ENCODE peak calls at places on chromosomes 1 and 21, in four cellular contexts. K is HEK293T, W is K562, D is HepG2. U is an unnamed sample.
A peak's percentile ranks its signal among the peaks of the same experiment; 100 is the strongest.

GRCh38 chr1:68010094-68010493 is 40.3 kb downstream of the DIRAS3 start:
- DNase-seq in K (no peak), W (no peak), D (no peak), U (no peak)

GRCh38 chr1:8398086-8398485 is 80.2 kb downstream of the SLC45A1 start:
- DNase-seq in K (no peak), W (no peak), D (no peak), U (no peak)

GRCh38 chr1:225603538-225604354 is 49.2 kb downstream of the ENAH start:
- DNase-seq in W (no peak), D (peak; percentile 56), K (no peak), U (no peak)

GRCh38 chr1:52403566-52404115 is 582 bp downstream of the ORC1 start:
- DNase-seq in K (peak; percentile 61), W (peak; percentile 72), D (peak; percentile 45), U (peak; percentile 41)

GRCh38 chr1:162736633-162737067 is 53.9 kb upstream of the HSD17B7 start:
- DNase-seq in D (no peak), K (no peak), W (no peak), U (peak; percentile 62)

GRCh38 chr1:119742677-119743076 is 26.0 kb downstream of the HMGCS2 start:
- DNase-seq in K (no peak), W (no peak), D (no peak), U (no peak)

GRCh38 chr1:213274140-213274539 is 223.1 kb downstream of the RPS6KC1 start:
- DNase-seq in W (no peak), D (peak; percentile 25), K (no peak), U (no peak)

GRCh38 chr1:164771001-164771550 is 212.1 kb downstream of the PBX1 start:
- DNase-seq in D (no peak), W (no peak), K (no peak), U (no peak)

GRCh38 chr1:53878492-53879105 is 11.0 kb downstream of the YIPF1 start:
- DNase-seq in K (peak; percentile 43), W (peak; percentile 38), D (peak; percentile 57), U (no peak)

GRCh38 chr1:198934901-198935301 is 296.1 kb downstream of the PTPRC start:
- DNase-seq in W (no peak), K (no peak), D (no peak), U (peak; percentile 42)

GRCh38 chr1:86259390-86259789 is 102.8 kb upstream of the COL24A1 start:
- DNase-seq in W (no peak), D (no peak), K (no peak), U (no peak)

GRCh38 chr1:180230791-180231505 is 884 bp downstream of the LHX4 start:
- DNase-seq in D (no peak), W (no peak), K (peak; percentile 61), U (no peak)

GRCh38 chr21:34771512-34772028 is 102.8 kb downstream of the CLIC6 start:
- DNase-seq in K (no peak), D (peak; percentile 89), W (no peak), U (no peak)

GRCh38 chr1:15215116-15215515 is 31.9 kb upstream of the FHAD1 start:
- DNase-seq in W (no peak), D (no peak), K (no peak), U (no peak)

GRCh38 chr21:38032402-38032801 is 116.1 kb upstream of the KCNJ6 start:
- DNase-seq in D (no peak), K (no peak), W (no peak), U (no peak)

GRCh38 chr1:53128401-53128800 is 14.0 kb downstream of the SLC1A7 start:
- DNase-seq in K (no peak), W (no peak), D (no peak), U (no peak)

GRCh38 chr1:87348346-87349019 is 19.8 kb downstream of the LMO4 start:
- DNase-seq in K (no peak), W (no peak), D (no peak), U (no peak)

GRCh38 chr1:70855203-70855602 is 192.4 kb downstream of the PTGER3 start:
- DNase-seq in D (no peak), K (no peak), W (no peak), U (no peak)

GRCh38 chr21:39444406-39445145 is 1.0 kb downstream of the LCA5L start:
- DNase-seq in D (no peak), K (no peak), W (peak; percentile 38), U (no peak)

GRCh38 chr1:160834945-160835565 is 27.6 kb downstream of the CD244 start:
- DNase-seq in W (peak; percentile 42), K (peak; percentile 25), D (peak; percentile 22), U (no peak)

GRCh38 chr1:230589951-230590350 is 52.3 kb upstream of the COG2 start:
- DNase-seq in W (no peak), K (no peak), D (no peak), U (no peak)

GRCh38 chr1:220344745-220345144 is 72.5 kb upstream of the RAB3GAP2 start:
- DNase-seq in K (no peak), W (no peak), D (no peak), U (peak; percentile 16)

GRCh38 chr1:46682064-46682463 is 10.4 kb downstream of the TEX38 start:
- DNase-seq in D (no peak), W (no peak), K (no peak), U (no peak)

DNA sequence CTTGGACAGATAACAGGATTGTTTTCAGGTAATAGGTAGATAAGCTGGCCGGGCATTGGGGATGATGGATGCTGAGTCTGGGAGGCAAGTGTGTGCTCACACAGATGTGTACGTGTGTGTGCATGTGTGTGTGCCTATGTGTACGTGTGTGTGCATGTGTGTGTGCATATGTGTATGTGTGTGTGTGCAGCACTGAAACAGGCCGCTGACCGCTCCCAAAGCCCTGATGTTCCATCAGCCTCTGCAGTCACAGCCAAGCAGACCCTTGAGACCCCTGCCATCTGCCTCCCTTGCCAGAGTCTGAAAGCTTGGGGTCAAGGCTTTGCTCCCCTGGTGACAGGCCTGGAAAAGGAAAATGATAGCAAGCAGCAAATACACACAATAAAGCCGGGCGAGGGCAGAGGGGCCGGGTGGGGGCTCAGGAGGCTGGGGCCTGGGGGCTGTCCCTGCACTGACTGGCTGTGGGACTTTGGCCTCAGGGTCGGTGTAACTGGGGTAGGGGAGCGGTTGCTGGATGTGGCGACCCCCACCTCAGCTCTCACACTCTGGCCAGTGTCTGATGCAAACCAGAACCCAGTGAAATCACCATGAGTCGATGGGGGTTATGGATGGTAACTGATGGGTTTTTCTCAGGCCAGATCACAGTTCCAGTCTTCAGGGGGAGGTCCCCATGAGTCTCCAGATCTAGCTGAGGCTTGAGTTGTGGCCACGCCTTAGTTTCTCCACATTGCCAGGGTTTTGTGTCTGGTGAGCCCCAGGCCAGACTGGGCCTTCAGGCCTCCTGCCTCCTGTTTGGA is 9.2 kb upstream of the TNFRSF8 start:
- DNase-seq in K (no peak), W (no peak), D (no peak), U (peak; percentile 68)
- TF ChIP-seq FOXK2 in K (no peak), W (no peak), D (no peak), U (no peak)

GRCh38 chr1:83998599-83999315 is at the start of gene TTLL7:
- DNase-seq in K (peak; percentile 88), W (peak; percentile 80), D (peak; percentile 10), U (no peak)
- TF ChIP-seq FOXK2 in K (no peak), W (no peak), D (peak; percentile 76), U (peak; percentile 93)

DNA sequence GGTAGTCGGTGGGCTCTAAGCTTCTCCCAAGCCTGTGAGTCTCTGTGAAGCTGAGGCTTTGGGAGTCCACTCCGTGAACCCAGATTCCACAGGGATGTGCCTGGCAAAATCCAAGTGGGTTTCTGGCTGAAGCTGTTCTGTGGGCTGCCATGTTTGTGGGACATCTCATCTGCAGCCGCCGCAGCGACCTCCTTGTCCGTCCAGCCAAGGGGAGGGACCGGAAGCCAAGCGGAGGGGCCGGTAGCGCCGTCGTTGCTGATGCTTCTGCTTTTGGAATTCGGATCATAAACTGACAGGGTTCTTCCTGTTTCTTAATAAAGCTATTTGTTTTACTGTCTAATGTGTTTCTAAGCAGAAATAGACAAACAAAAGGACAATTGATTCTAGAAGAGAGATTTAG is 13.3 kb downstream of the KIF26B start:
- DNase-seq in K (no peak), D (no peak), W (peak; percentile 21), U (no peak)
- TF ChIP-seq FOXK2 in K (no peak), D (no peak), W (no peak), U (no peak)

GRCh38 chr1:56436338-56436695 is 143.0 kb downstream of the PLPP3 start:
- DNase-seq in D (no peak), K (no peak), W (no peak), U (no peak)

GRCh38 chr1:56438901-56439551 is 140.3 kb downstream of the PLPP3 start:
- DNase-seq in D (no peak), K (no peak), W (no peak), U (no peak)

GRCh38 chr1:56437959-56438358 is 141.4 kb downstream of the PLPP3 start:
- DNase-seq in W (no peak), D (no peak), K (no peak), U (no peak)

GRCh38 chr1:56435434-56436337 is 143.7 kb downstream of the PLPP3 start:
- DNase-seq in W (no peak), K (no peak), D (peak; percentile 52), U (no peak)

DNA sequence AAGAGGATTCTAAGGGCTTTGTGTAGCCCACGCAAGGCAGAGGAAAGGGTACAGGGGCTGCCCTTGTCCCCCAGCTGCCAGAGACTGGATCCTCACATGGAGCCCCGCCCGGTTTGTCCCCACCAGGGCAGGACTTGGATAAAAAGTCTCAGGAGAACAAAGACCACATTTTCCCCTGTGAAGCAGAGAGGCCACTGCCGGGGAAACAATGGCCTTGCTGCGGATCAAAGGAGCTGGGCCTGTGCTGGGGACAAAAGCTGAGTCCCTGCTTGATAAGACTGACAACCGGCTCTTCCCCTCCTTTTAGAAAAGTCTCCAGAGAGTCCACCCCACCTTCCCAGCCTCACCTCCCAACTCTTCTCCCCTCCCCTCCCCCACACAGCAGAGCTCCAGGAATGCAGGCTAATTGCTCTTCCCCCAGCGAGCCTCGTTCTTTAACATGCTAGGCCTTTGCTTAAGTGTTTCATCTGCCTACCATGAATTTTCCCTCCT is 142.4 kb downstream of the PLPP3 start:
- DNase-seq in W (no peak), K (no peak), D (peak; percentile 93), U (no peak)
- TF ChIP-seq FOXK2 in W (no peak), K (no peak), D (no peak), U (no peak)

DNA sequence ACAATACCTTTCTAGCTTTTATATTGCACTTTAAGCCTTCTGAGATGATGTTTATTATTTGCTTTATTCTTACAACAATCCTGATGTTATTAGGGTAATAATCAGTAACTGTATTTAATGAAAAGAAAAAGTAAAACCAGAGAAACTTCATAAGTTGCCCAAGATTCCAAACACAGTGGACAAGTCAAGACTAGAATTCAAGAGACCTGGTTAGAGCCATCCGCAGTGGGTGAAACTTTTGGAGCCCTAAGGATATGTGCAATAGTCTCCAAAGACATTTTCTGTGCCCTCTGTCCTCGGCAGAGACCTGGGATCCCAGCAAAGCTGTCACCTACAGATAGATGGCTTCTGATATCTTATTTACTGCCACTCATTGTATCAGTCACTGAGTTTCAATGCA is 106.8 kb upstream of the DPT start:
- DNase-seq in K (no peak), W (no peak), D (no peak), U (no peak)
- TF ChIP-seq FOXK2 in K (no peak), W (no peak), D (no peak), U (no peak)